ENCODE peak calls at places on chromosome 18, in four cellular contexts. L is H1, N is HepG2, K is K562. Z is an unnamed sample.

GRCh38 chr18:10190564-10190963 is 263.9 kb upstream of the APCDD1 start:
- DNase-seq in N (no peak), L (no peak), K (no peak), Z (no peak)

GRCh38 chr18:7535436-7536190 is 31.5 kb upstream of the PTPRM start:
- DNase-seq in L (no peak), K (no peak), N (no peak), Z (no peak)

GRCh38 chr18:57434177-57434535 is 1.0 kb upstream of the ONECUT2 start:
- DNase-seq in K (no peak), N (no peak), L (no peak), Z (no peak)

GRCh38 chr18:49628993-49629795 is 67.3 kb downstream of the LIPG start:
- DNase-seq in L (no peak), K (no peak), N (peak; percentile 28), Z (no peak)

GRCh38 chr18:59141294-59142068 is 1.8 kb downstream of the SEC11C start:
- DNase-seq in N (peak; percentile 97), L (no peak), K (no peak), Z (no peak)

GRCh38 chr18:10588975-10589374 is 63.1 kb downstream of the NAPG start:
- DNase-seq in L (no peak), K (peak; percentile 79), N (no peak), Z (no peak)

GRCh38 chr18:58205780-58206160 is 161.7 kb downstream of the NEDD4L start:
- DNase-seq in L (no peak), K (no peak), N (no peak), Z (no peak)

GRCh38 chr18:53799134-53799533 is 425.3 kb downstream of the MBD2 start:
- DNase-seq in N (no peak), L (no peak), K (no peak), Z (no peak)

GRCh38 chr18:70290482-70291294 is 1.8 kb downstream of the SOCS6 start:
- DNase-seq in L (no peak), N (no peak), K (no peak), Z (no peak)

GRCh38 chr18:50614838-50615237 is 55.0 kb downstream of the MAPK4 start:
- DNase-seq in L (no peak), N (peak; percentile 98), K (no peak), Z (no peak)

GRCh38 chr18:57768557-57769326 is 34.4 kb downstream of the ATP8B1 start:
- DNase-seq in L (no peak), N (no peak), K (no peak), Z (peak; percentile 82)

GRCh38 chr18:60096428-60096827 is 196.6 kb downstream of the PMAIP1 start:
- DNase-seq in K (no peak), N (no peak), L (no peak), Z (no peak)

GRCh38 chr18:65326831-65327230 is 424.0 kb upstream of the CDH7 start:
- DNase-seq in K (no peak), N (no peak), L (no peak), Z (no peak)

GRCh38 chr18:31427010-31427409 is 20.5 kb upstream of the DSG3 start:
- DNase-seq in L (no peak), K (no peak), N (no peak), Z (no peak)

GRCh38 chr18:50879302-50880107 is 587 bp downstream of the ME2 start:
- DNase-seq in K (no peak), L (no peak), N (peak; percentile 18), Z (peak; percentile 64)

GRCh38 chr18:75592527-75592926 is 165.0 kb upstream of the SMIM21 start:
- DNase-seq in N (no peak), K (no peak), L (no peak), Z (no peak)

GRCh38 chr18:24369420-24369819 is 28.2 kb downstream of the OSBPL1A start:
- DNase-seq in K (no peak), N (no peak), L (no peak), Z (no peak)

GRCh38 chr18:2916184-2916583 is 69.4 kb downstream of the EMILIN2 start:
- DNase-seq in K (no peak), L (no peak), N (no peak), Z (no peak)

DNA sequence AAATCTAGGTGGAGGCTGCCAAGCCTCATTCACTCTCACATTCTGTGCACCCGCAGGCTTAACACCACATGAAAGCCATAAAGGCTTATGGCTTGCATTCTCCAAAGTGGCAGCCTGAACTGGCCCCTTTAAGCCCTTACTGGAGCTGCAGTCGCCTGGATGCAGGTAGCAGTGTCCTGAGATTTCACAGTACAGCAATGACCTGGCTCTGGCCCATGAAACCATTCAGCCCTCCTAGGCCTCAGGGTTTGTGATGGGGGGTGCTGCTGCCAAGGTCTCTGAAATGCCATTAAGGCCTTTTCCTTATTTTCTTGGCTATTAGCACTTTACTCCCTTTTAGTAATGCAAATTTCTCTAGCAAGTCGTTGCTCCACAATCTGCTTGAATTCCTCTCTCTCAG is 48.6 kb downstream of the RNMT start:
- DNase-seq in L (no peak), N (no peak), K (no peak), Z (no peak)
- TF ChIP-seq JUN in L (no peak), N (no peak), K (no peak), Z (no peak)

GRCh38 chr18:9068346-9068745 is 34.2 kb upstream of the NDUFV2 start:
- DNase-seq in N (no peak), K (peak; percentile 2), L (no peak), Z (no peak)

GRCh38 chr18:9067823-9068222 is 34.7 kb upstream of the NDUFV2 start:
- DNase-seq in N (no peak), L (no peak), K (peak; percentile 2), Z (no peak)

GRCh38 chr18:9066817-9067306 is 35.6 kb upstream of the NDUFV2 start:
- DNase-seq in L (no peak), K (peak; percentile 32), N (no peak), Z (no peak)

GRCh38 chr18:9069482-9070059 is 32.9 kb upstream of the NDUFV2 start:
- DNase-seq in K (peak; percentile 4), N (no peak), L (no peak), Z (no peak)

DNA sequence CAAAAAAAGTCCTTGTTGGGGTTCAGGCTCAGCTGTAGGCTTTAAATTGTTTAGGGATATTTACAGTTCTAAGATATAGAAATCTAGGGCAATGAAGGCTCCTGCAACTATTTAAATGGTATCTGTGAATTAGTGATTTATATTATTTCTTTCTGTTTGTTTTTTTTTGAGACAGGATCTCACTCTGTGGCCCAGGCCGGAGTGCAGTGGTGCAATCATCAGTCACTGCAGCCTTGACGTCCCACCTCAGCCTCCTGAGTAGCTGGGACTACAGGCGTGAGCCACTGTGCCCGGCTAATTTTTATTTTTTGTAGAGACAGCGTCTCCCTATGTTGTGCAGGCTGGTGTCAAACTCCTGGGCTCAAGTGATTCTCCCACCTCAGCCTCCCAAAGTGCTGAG is 32.3 kb upstream of the NDUFV2 start:
- DNase-seq in N (no peak), L (no peak), K (no peak), Z (no peak)
- H3K9ac ChIP-seq in N (peak overlapping the region; percentile 48), L (no peak overlapping the region), K (no peak overlapping the region), Z (no peak overlapping the region)

GRCh38 chr18:21192308-21192624 is 49.8 kb upstream of the GREB1L start:
- DNase-seq in L (no peak), N (no peak), K (no peak), Z (no peak)

GRCh38 chr18:21194871-21195771 is 46.9 kb upstream of the GREB1L start:
- DNase-seq in N (peak; percentile 24), K (peak; percentile 21), L (no peak), Z (peak; percentile 48)

GRCh38 chr18:21196426-21196825 is 45.6 kb upstream of the GREB1L start:
- DNase-seq in N (no peak), L (no peak), K (no peak), Z (no peak)

GRCh38 chr18:21187886-21188285 is 54.1 kb upstream of the GREB1L start:
- DNase-seq in K (no peak), N (no peak), L (no peak), Z (no peak)

GRCh38 chr18:21191596-21192307 is 50.3 kb upstream of the GREB1L start:
- DNase-seq in L (peak; percentile 43), K (peak; percentile 47), N (peak; percentile 42), Z (peak; percentile 24)
- H2AFZ ChIP-seq in L (no peak overlapping the region), K (no peak overlapping the region), N (no peak overlapping the region), Z (no peak overlapping the region)

GRCh38 chr18:79528846-79529245 is 133.1 kb downstream of the NFATC1 start:
- DNase-seq in K (peak; percentile 75), N (peak; percentile 36), L (peak; percentile 34), Z (peak; percentile 80)
- TF ChIP-seq JUN in K (no peak), N (no peak), L (no peak), Z (no peak)

GRCh38 chr18:79610461-79611039 is 69.1 kb upstream of the CTDP1 start:
- DNase-seq in L (no peak), K (peak; percentile 28), N (no peak), Z (no peak)
- H3K9ac ChIP-seq in L (no peak overlapping the region), K (peak overlapping the region; percentile 64), N (no peak overlapping the region), Z (no peak overlapping the region)